ENCODE peak calls at places on chromosomes 11 and 22, in six cellular contexts. C is NCI-H1092 treated with DMSO at 0.1 percent for 48 hours; J is KBM-7; X is activated naive CD8-positive, alpha-beta T cell treated with anti-CD3 and anti-CD28 coated beads, Interleukin-2, amount 50 U/mL, for 24 hours; A is Peyer's patch; I is astrocyte of the spinal cord. W is an unnamed sample.
A peak's percentile ranks its signal among the peaks of the same experiment; 100 is the strongest.

GRCh38 chr11:82782825-82783374 is 49.2 kb upstream of the FAM181B start:
- DNase-seq in C (no peak), J (no peak), X (no peak), A (no peak), I (no peak), W (no peak)

GRCh38 chr11:126061707-126062678 is 673 bp downstream of the CDON start:
- DNase-seq in C (peak; percentile 82), J (peak; percentile 16), X (peak; percentile 32), A (no peak), I (peak; percentile 12), W (no peak)

GRCh38 chr11:120642196-120642894 is 130.8 kb downstream of the GRIK4 start:
- DNase-seq in C (no peak), J (no peak), X (no peak), A (no peak), I (no peak), W (no peak)

GRCh38 chr11:117696489-117696888 is 100.5 kb downstream of the DSCAML1 start:
- DNase-seq in C (peak; percentile 92), J (no peak), X (no peak), A (no peak), I (no peak), W (no peak)

GRCh38 chr22:36010090-36010489 is 18.5 kb downstream of the RBFOX2 start:
- DNase-seq in C (peak; percentile 86), J (no peak), X (no peak), A (no peak), I (no peak), W (no peak)

GRCh38 chr22:41523464-41524221 is 20.6 kb downstream of the POLR3H start:
- DNase-seq in C (no peak), J (no peak), X (no peak), A (no peak), I (peak; percentile 43), W (peak; percentile 42)

GRCh38 chr11:72001834-72002591 is 3.3 kb downstream of the IL18BP start:
- DNase-seq in C (no peak), J (no peak), X (no peak), A (no peak), I (peak; percentile 27), W (no peak)

GRCh38 chr11:96339704-96340554 is 3.1 kb downstream of the MAML2 start:
- DNase-seq in C (no peak), J (no peak), X (no peak), A (no peak), I (peak; percentile 52), W (no peak)

GRCh38 chr11:79087238-79087956 is 353.4 kb downstream of the TENM4 start:
- DNase-seq in C (no peak), J (no peak), X (no peak), A (no peak), I (peak; percentile 81), W (no peak)

GRCh38 chr11:95074806-95075563 is 8.3 kb downstream of the SRSF8 start:
- DNase-seq in C (peak; percentile 40), J (no peak), X (no peak), A (no peak), I (no peak), W (no peak)

GRCh38 chr22:35918466-35918865 is 110.2 kb downstream of the RBFOX2 start:
- DNase-seq in C (peak; percentile 43), J (no peak), X (no peak), A (no peak), I (no peak), W (no peak)

GRCh38 chr11:109062445-109062844 is 359.5 kb upstream of the C11orf87 start:
- DNase-seq in C (no peak), J (no peak), X (no peak), A (no peak), I (peak; percentile 61), W (no peak)

GRCh38 chr22:20247010-20247505 is 21.1 kb downstream of the RTN4R start:
- DNase-seq in C (no peak), J (no peak), X (no peak), A (peak; percentile 37), I (no peak), W (peak; percentile 56)

GRCh38 chr11:85810521-85810870 is 445 bp downstream of the SYTL2 start:
- DNase-seq in C (no peak), J (no peak), X (peak; percentile 9), A (no peak), I (no peak), W (no peak)

GRCh38 chr11:75592699-75593098 is 30.6 kb downstream of the SERPINH1 start:
- DNase-seq in C (peak; percentile 97), J (no peak), X (no peak), A (no peak), I (no peak), W (no peak)

GRCh38 chr22:48320048-48320655 is 1507.5 kb downstream of the BRD1 start:
- DNase-seq in C (no peak), J (no peak), X (no peak), A (no peak), I (no peak), W (no peak)

GRCh38 chr22:38040953-38041759 is 16.0 kb upstream of the PICK1 start:
- DNase-seq in C (no peak), J (no peak), X (no peak), A (no peak), I (no peak), W (no peak)

GRCh38 chr11:43359432-43359818 is 705 bp downstream of the TTC17 start:
- DNase-seq in C (peak; percentile 35), J (peak; percentile 51), X (no peak), A (no peak), I (peak; percentile 20), W (peak; percentile 68)

GRCh38 chr11:74680703-74681531 is 50.3 kb downstream of the CHRDL2 start:
- DNase-seq in C (no peak), J (no peak), X (no peak), A (no peak), I (no peak), W (no peak)

GRCh38 chr11:130118636-130119387 is 40.8 kb upstream of the ST14 start:
- DNase-seq in C (no peak), J (no peak), X (peak; percentile 56), A (peak; percentile 43), I (no peak), W (no peak)

GRCh38 chr11:76292583-76293188 is 86.4 kb upstream of the WNT11 start:
- DNase-seq in C (no peak), J (no peak), X (no peak), A (no peak), I (no peak), W (no peak)

GRCh38 chr11:118241191-118242098 is 10.7 kb downstream of the MPZL3 start:
- DNase-seq in C (no peak), J (peak; percentile 98), X (peak; percentile 57), A (no peak), I (no peak), W (no peak)

GRCh38 chr11:12506502-12506921 is 129.1 kb downstream of the PARVA start:
- DNase-seq in C (no peak), J (no peak), X (no peak), A (no peak), I (peak; percentile 49), W (no peak)

GRCh38 chr11:57514538-57515331 is 767 bp downstream of the SLC43A1 start:
- DNase-seq in C (peak; percentile 65), J (peak; percentile 62), X (peak; percentile 65), A (peak; percentile 67), I (peak; percentile 30), W (peak; percentile 77)

GRCh38 chr11:61700221-61700620 is 20.0 kb downstream of the DAGLA start:
- DNase-seq in C (no peak), J (no peak), X (no peak), A (no peak), I (peak; percentile 36), W (no peak)

GRCh38 chr11:111833524-111833923 is 37.9 kb downstream of the ALG9 start:
- DNase-seq in C (no peak), J (no peak), X (no peak), A (no peak), I (no peak), W (peak; percentile 70)